ENCODE peak calls at places on chromosomes 1 and 21, in four cellular contexts. N, S, O and H are unnamed samples.
A peak's percentile ranks its signal among the peaks of the same experiment; 100 is the strongest.

GRCh38 chr21:44880762-44881585 is 7.5 kb upstream of the PTTG1IP start:
- DNase-seq in S (no peak), N (no peak), O (no peak), H (no peak)

GRCh38 chr1:89358287-89358893 is 5.5 kb upstream of the GBP6 start:
- DNase-seq in S (peak; percentile 88), O (peak; percentile 84), N (peak; percentile 83), H (peak; percentile 89)

GRCh38 chr1:20466231-20466630 is 19.8 kb downstream of the CAMK2N1 start:
- DNase-seq in N (no peak), S (no peak), O (no peak), H (no peak)

GRCh38 chr21:17725339-17725738 is 93.8 kb downstream of the C21orf91 start:
- DNase-seq in O (no peak), N (no peak), S (no peak), H (no peak)

GRCh38 chr1:155017946-155018316 is 15.3 kb downstream of the ZBTB7B start:
- DNase-seq in O (no peak), N (no peak), S (no peak), H (no peak)

GRCh38 chr1:147812799-147813198 is 52.4 kb upstream of the GJA5 start:
- DNase-seq in O (no peak), S (peak; percentile 65), N (no peak), H (no peak)

GRCh38 chr1:243475966-243476365 is 220.1 kb downstream of the SDCCAG8 start:
- DNase-seq in N (no peak), S (peak; percentile 79), O (no peak), H (no peak)

GRCh38 chr1:64895500-64895899 is 70.8 kb downstream of the JAK1 start:
- DNase-seq in S (no peak), O (no peak), N (no peak), H (no peak)

GRCh38 chr1:32798679-32799416 is 18.3 kb downstream of the YARS1 start:
- DNase-seq in N (no peak), S (peak; percentile 75), O (no peak), H (peak; percentile 15)

GRCh38 chr1:38569932-38570356 is 289.6 kb downstream of the RRAGC start:
- DNase-seq in O (no peak), S (no peak), N (no peak), H (no peak)

GRCh38 chr1:241603626-241604337 is 36.4 kb downstream of the CHML start:
- DNase-seq in O (no peak), N (no peak), S (no peak), H (peak; percentile 27)

GRCh38 chr1:89005286-89006151 is 13.1 kb upstream of the KYAT3 start:
- DNase-seq in S (no peak), O (peak; percentile 30), N (no peak), H (no peak)

GRCh38 chr1:213327318-213327667 is 276.3 kb downstream of the RPS6KC1 start:
- DNase-seq in S (peak; percentile 66), N (no peak), O (peak; percentile 15), H (peak; percentile 68)

GRCh38 chr1:14304381-14304865 is 294.1 kb upstream of the KAZN start:
- DNase-seq in S (no peak), N (no peak), O (no peak), H (no peak)

GRCh38 chr1:11800391-11800755 is 5.4 kb downstream of the MTHFR start:
- DNase-seq in S (no peak), O (no peak), N (no peak), H (no peak)

GRCh38 chr1:66375125-66375524 is 158.8 kb upstream of the SGIP1 start:
- DNase-seq in N (no peak), S (no peak), O (no peak), H (no peak)

GRCh38 chr1:98467584-98467983 is 193.9 kb upstream of the SNX7 start:
- DNase-seq in S (no peak), O (no peak), N (no peak), H (no peak)

GRCh38 chr1:238489006-238489405 is 598.3 kb upstream of the ZP4 start:
- DNase-seq in N (no peak), O (no peak), S (no peak), H (no peak)

GRCh38 chr1:30522031-30523004 is 201.1 kb downstream of the MATN1 start:
- DNase-seq in O (no peak), S (no peak), N (no peak), H (no peak)

GRCh38 chr1:10939654-10940450 is 72.6 kb upstream of the TARDBP start:
- DNase-seq in N (no peak), S (no peak), O (peak; percentile 31), H (no peak)

GRCh38 chr1:109193653-109194590 is 19.8 kb upstream of the SARS1 start:
- DNase-seq in S (peak; percentile 49), O (peak; percentile 67), N (peak; percentile 74), H (peak; percentile 26)

GRCh38 chr1:94676686-94677085 is 135.1 kb upstream of the F3 start:
- DNase-seq in O (peak; percentile 63), N (peak; percentile 63), S (no peak), H (no peak)

GRCh38 chr1:115084902-115085505 is 4.3 kb downstream of the TSPAN2 start:
- DNase-seq in N (no peak), O (no peak), S (no peak), H (no peak)

GRCh38 chr1:243471026-243471685 is 215.3 kb downstream of the SDCCAG8 start:
- DNase-seq in N (no peak), O (no peak), S (peak; percentile 45), H (no peak)

GRCh38 chr1:183288583-183288982 is 102.5 kb downstream of the LAMC2 start:
- DNase-seq in S (no peak), N (no peak), O (no peak), H (no peak)

GRCh38 chr1:231836227-231836893 is 209.8 kb downstream of the DISC1 start:
- DNase-seq in O (no peak), S (peak; percentile 90), N (no peak), H (no peak)

GRCh38 chr1:10152709-10153284 is 57.6 kb upstream of the KIF1B start:
- DNase-seq in N (peak; percentile 66), O (peak; percentile 58), S (peak; percentile 68), H (peak; percentile 75)

GRCh38 chr1:190940951-190941350 is 463.3 kb upstream of the BRINP3 start:
- DNase-seq in O (no peak), S (no peak), N (no peak), H (no peak)

GRCh38 chr1:22916469-22916817 is 56.2 kb downstream of the LACTBL1 start:
- DNase-seq in S (no peak), N (no peak), O (no peak), H (no peak)

GRCh38 chr1:39919545-39919944 is 17.8 kb upstream of the MYCL start:
- DNase-seq in O (peak; percentile 56), N (peak; percentile 48), S (peak; percentile 86), H (no peak)

GRCh38 chr1:68120136-68120791 is 69.8 kb upstream of the DIRAS3 start:
- DNase-seq in N (peak; percentile 76), O (peak; percentile 41), S (peak; percentile 86), H (peak; percentile 43)

GRCh38 chr1:38183747-38184146 is 137.2 kb upstream of the POU3F1 start:
- DNase-seq in O (no peak), S (no peak), N (no peak), H (no peak)

GRCh38 chr1:19311503-19311930 is 427 bp downstream of the AKR7A2 start:
- DNase-seq in N (peak; percentile 39), O (no peak), S (no peak), H (no peak)

GRCh38 chr1:212234431-212235298 is 50.5 kb upstream of the PPP2R5A start:
- DNase-seq in N (peak; percentile 38), O (no peak), S (no peak), H (peak; percentile 88)

DNA sequence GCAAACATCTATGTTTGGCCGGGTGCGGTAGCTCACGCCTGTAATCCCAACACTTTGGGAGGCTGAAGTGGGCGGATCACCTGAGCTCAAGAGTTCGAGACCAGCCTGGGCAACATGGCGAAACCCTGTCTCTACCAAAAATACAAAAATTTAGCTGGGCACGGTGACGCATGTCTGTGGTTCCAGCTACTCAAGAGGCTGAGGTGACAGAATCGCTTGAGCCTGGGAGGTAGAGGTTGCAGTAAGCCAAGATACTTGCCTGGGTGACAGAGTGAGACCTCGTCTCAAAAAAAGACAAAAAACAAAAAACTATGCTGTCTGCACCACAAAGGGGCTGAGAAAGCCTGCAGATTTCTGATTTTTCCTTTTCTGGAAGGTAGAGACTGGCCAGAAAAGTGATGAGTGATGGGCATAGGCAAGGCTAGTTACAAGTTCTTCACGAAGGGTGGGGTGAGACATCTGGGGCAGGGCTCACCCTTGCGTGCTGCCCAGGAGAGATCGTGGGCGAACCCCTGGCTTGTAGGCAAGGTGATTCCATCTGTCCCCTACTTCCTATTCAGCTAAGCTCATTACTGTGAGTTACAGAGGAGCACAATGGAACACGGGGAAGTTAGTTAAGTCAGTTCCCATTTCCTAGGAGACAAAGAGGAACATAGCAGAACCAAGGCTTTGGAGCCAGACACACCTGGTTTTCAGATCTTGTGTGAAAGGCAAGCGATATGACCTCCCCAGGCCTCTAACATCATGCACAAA is 3.2 kb downstream of the SLC2A1 start:
- DNase-seq in S (no peak), N (no peak), O (no peak), H (no peak)
- H3K27ac ChIP-seq in S (no peak overlapping the region), N (no peak overlapping the region), O (no peak overlapping the region), H (no peak overlapping the region)

GRCh38 chr21:41008971-41009370 is 159.0 kb upstream of the BACE2 start:
- DNase-seq in O (no peak), S (no peak), N (no peak), H (no peak)
- H3K27ac ChIP-seq in O (no peak overlapping the region), S (no peak overlapping the region), N (no peak overlapping the region), H (no peak overlapping the region)

GRCh38 chr1:100722211-100722610 is 2.7 kb downstream of the VCAM1 start:
- DNase-seq in S (no peak), N (no peak), O (no peak), H (no peak)

GRCh38 chr1:100719490-100719889 is at the start of gene VCAM1:
- DNase-seq in N (no peak), O (no peak), S (peak; percentile 42), H (peak; percentile 19)

GRCh38 chr1:100720751-100721150 is 1.2 kb downstream of the VCAM1 start:
- DNase-seq in O (no peak), S (no peak), N (no peak), H (no peak)

GRCh38 chr1:100721502-100722205 is 2.1 kb downstream of the VCAM1 start:
- DNase-seq in O (peak; percentile 25), N (peak; percentile 24), S (no peak), H (peak; percentile 64)

DNA sequence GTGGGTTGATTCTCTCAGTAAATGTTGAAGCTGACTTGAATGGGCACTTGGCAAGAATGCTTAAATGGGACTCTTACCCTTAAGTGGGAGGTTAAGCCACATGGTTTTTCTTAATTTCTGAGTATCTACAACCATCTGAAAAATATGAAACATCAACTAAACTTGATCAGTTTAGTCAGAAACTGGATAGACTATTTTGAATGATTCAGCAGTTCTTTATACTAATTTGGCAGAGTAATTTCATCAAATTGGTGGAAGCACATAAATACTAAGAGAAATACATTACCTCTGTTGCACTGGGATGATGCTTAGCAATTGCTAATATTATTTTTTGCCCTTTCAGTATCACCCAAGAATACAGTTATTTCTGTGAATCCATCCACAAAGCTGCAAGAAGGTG is 4.7 kb downstream of the VCAM1 start:
- DNase-seq in S (no peak), N (no peak), O (no peak), H (no peak)
- H3K27ac ChIP-seq in S (no peak overlapping the region), N (no peak overlapping the region), O (no peak overlapping the region), H (no peak overlapping the region)

DNA sequence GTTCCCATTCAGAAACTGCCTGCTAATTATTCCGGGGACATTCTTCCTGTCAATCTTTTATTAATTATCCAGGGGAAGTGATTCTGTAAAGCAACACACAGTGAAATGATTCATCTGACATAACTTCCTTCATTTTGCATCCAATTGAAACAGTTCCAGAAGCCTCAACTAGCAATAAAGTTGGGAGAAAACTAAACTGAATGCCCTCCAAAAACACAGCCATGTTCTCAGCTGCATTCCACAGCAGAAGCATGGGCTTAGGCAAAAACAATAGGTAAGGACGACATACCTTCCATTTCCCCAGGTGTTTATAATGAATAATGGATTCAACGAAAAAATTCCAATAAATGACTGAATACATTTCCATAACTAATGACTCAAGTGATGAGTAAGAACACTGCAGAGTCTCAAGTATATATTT is 36.9 kb upstream of the TARBP1 start:
- DNase-seq in N (no peak), O (no peak), S (peak; percentile 59), H (no peak)
- H3K27ac ChIP-seq in N (no peak overlapping the region), O (peak overlapping the region; percentile 58), S (peak overlapping the region; percentile 77), H (no peak overlapping the region)